ENCODE peak calls at places on chromosome 17, in ten cellular contexts. H, F, X, Y, B, M, E, V, S and G are unnamed samples.

GRCh38 chr17:75343007-75343406 is 53.8 kb upstream of the SLC25A19 start:
- DNase-seq in E (no peak), M (no peak), F (no peak), X (no peak), Y (no peak), S (no peak), V (no peak), B (no peak), H (no peak), G (no peak)

GRCh38 chr17:67818110-67819002 is 6.9 kb upstream of the BPTF start:
- DNase-seq in M (no peak), V (no peak), B (peak; percentile 3), S (no peak), E (no peak), X (no peak), Y (no peak), F (no peak), H (no peak), G (no peak)

GRCh38 chr17:48624544-48625501 is 1.3 kb downstream of the HOXB9 start:
- DNase-seq in Y (peak; percentile 55), E (no peak), B (no peak), V (no peak), X (peak; percentile 74), F (no peak), M (no peak), S (peak; percentile 68), H (no peak), G (no peak)

GRCh38 chr17:79622776-79623175 is 11.9 kb upstream of the RBFOX3 start:
- DNase-seq in B (no peak), H (no peak), X (no peak), Y (no peak), V (no peak), S (peak; percentile 2), F (peak; percentile 21), M (no peak), E (no peak), G (no peak)

GRCh38 chr17:32461853-32462617 is 17.7 kb downstream of the PSMD11 start:
- DNase-seq in H (peak; percentile 62), V (no peak), X (peak; percentile 71), F (peak; percentile 62), E (peak; percentile 40), B (peak; percentile 70), M (no peak), Y (peak; percentile 72), S (peak; percentile 71), G (no peak)

GRCh38 chr17:16250635-16251034 is 33.6 kb downstream of the PIGL start:
- DNase-seq in H (peak; percentile 32), E (no peak), B (no peak), F (no peak), V (peak; percentile 51), M (no peak), X (no peak), S (no peak), Y (peak; percentile 32), G (no peak)

GRCh38 chr17:37179893-37180292 is 195.9 kb upstream of the C17orf78 start:
- DNase-seq in S (no peak), X (no peak), V (peak; percentile 31), F (no peak), B (no peak), M (no peak), Y (no peak), E (no peak), H (peak; percentile 61), G (no peak)

GRCh38 chr17:64470676-64471075 is 21.8 kb downstream of the MILR1 start:
- DNase-seq in Y (no peak), B (no peak), X (no peak), F (no peak), H (no peak), M (no peak), S (no peak), V (no peak), E (no peak), G (no peak)

GRCh38 chr17:82400206-82400605 is 17.9 kb upstream of the HEXD start:
- DNase-seq in Y (no peak), M (no peak), E (no peak), S (no peak), X (no peak), V (no peak), B (no peak), F (no peak), H (no peak), G (no peak)

GRCh38 chr17:11264183-11264871 is 23.3 kb downstream of the SHISA6 start:
- DNase-seq in S (no peak), E (no peak), B (no peak), V (no peak), H (no peak), Y (no peak), F (no peak), X (peak; percentile 15), M (no peak), G (no peak)

GRCh38 chr17:83185023-83186002 is 105.9 kb downstream of the METRNL start:
- DNase-seq in E (no peak), V (no peak), S (no peak), M (peak; percentile 4), Y (no peak), F (peak; percentile 31), X (no peak), H (no peak), B (peak; percentile 8), G (no peak)

GRCh38 chr17:43907425-43907981 is at the start of gene MPP2:
- DNase-seq in B (peak; percentile 92), H (no peak), V (no peak), F (peak; percentile 80), E (peak; percentile 34), X (peak; percentile 80), Y (peak; percentile 89), S (peak; percentile 88), M (peak; percentile 25), G (peak; percentile 42)
- TF ChIP-seq CTCF in B (no peak), H (no peak), V (peak; percentile 32), F (no peak), E (no peak), X (no peak), Y (no peak), S (no peak), M (peak; percentile 57), G (no peak)

GRCh38 chr17:306536-307294 is 45.9 kb downstream of the RPH3AL start:
- DNase-seq in Y (no peak), X (no peak), B (no peak), V (no peak), M (no peak), E (no peak), H (no peak), S (no peak), F (no peak), G (no peak)

GRCh38 chr17:306116-306515 is 46.5 kb downstream of the RPH3AL start:
- DNase-seq in S (no peak), E (no peak), H (no peak), X (no peak), Y (no peak), M (no peak), F (no peak), B (no peak), V (no peak), G (no peak)

GRCh38 chr17:305090-305976 is 47.3 kb downstream of the RPH3AL start:
- DNase-seq in B (no peak), Y (peak; percentile 23), F (no peak), V (no peak), X (peak; percentile 28), E (no peak), S (no peak), H (no peak), M (no peak), G (no peak)

GRCh38 chr17:307741-308507 is 44.7 kb downstream of the RPH3AL start:
- DNase-seq in E (no peak), F (no peak), Y (no peak), H (no peak), B (peak; percentile 80), S (no peak), X (no peak), V (no peak), M (no peak), G (no peak)

DNA sequence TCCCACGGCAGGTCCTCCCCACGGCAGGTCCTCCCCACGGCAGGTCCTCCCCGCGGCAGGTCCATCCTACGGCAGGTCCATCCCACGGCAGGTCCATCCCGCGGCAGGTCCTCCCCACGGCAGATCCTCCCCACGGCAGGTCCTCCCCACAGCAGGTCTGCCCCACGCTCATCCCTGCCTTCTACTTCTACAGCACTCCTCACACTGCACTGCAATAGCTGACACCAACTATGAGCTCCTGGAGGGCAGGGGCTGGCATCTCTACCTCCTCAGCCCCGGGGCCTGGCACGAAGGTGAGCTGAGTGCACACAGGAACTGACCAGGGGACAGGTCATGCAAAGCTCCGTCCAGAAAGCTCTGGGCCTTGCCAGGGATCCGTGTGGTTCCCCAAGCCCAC is 45.3 kb downstream of the RPH3AL start:
- DNase-seq in S (no peak), M (no peak), X (no peak), Y (no peak), F (no peak), H (no peak), E (no peak), V (no peak), B (no peak), G (no peak)
- TF ChIP-seq CTCF in S (no peak), M (no peak), X (no peak), Y (no peak), F (no peak), H (no peak), E (no peak), V (no peak), B (no peak), G (no peak)

GRCh38 chr17:62955841-62956352 is 10.1 kb upstream of the TANC2 start:
- DNase-seq in M (no peak), H (no peak), B (no peak), F (no peak), V (no peak), E (no peak), S (no peak), Y (no peak), X (no peak), G (no peak)

GRCh38 chr17:62948370-62948769 is 17.7 kb upstream of the TANC2 start:
- DNase-seq in S (no peak), X (no peak), B (no peak), F (no peak), Y (no peak), E (no peak), H (no peak), M (no peak), V (no peak), G (no peak)

GRCh38 chr17:62950067-62950466 is 16.0 kb upstream of the TANC2 start:
- DNase-seq in X (no peak), S (no peak), H (peak; percentile 52), Y (peak; percentile 56), F (no peak), M (no peak), V (peak; percentile 63), B (peak; percentile 80), E (no peak), G (no peak)
- TF ChIP-seq CTCF in X (no peak), S (no peak), H (no peak), Y (no peak), F (no peak), M (no peak), V (no peak), B (no peak), E (no peak), G (no peak)

DNA sequence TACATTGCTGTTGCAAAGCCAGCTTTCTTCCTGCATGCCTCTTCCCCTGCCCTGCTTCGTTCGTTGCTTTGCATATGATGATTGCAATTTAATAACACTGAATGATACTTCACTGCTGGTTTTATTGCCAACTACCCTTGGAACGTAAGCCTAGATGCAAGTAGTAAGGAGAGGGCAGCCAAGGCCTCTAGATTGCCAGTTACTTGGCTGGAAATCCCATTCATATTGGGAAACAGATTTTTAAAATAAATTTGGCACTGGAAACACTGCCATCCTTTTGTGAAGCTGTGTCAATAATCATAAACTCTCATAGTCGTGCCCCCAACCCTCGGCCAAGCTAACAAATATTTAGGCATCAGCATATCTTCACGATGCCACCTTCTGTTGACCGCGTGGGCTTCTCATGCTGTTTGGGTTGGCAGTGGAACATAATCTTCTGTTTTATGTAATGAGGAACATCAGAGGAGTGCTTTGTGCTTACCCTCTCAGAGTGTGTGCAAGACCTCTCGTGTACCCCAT is 86.5 kb downstream of the MAP2K6 start:
- DNase-seq in V (no peak), Y (no peak), M (no peak), B (no peak), S (no peak), H (no peak), E (no peak), F (no peak), X (no peak), G (no peak)
- TF ChIP-seq CTCF in V (no peak), Y (no peak), M (no peak), B (no peak), S (no peak), H (no peak), E (no peak), F (no peak), X (no peak), G (no peak)